ENCODE peak calls at places on chromosomes 4 and X, in seven cellular contexts. One of them, this sample, is unnamed.

GRCh38 chrX:121356850-121357171 is 309.4 kb downstream of the GLUD2 start:
- DNase-seq in SK-N-SH: no peak
- DNase-seq in cardiac fibroblast: no peak
- DNase-seq in right atrium auricular region: no peak
- DNase-seq in CD8-positive, alpha-beta T cell: no peak
- DNase-seq in breast epithelium: no peak
- DNase-seq in tibial nerve: no peak
- DNase-seq in this sample: no peak

GRCh38 chr4:28686618-28687017 is 1826.0 kb downstream of the STIM2 start:
- DNase-seq in cardiac fibroblast: peak
- DNase-seq in CD8-positive, alpha-beta T cell: no peak
- DNase-seq in SK-N-SH: peak
- DNase-seq in tibial nerve: no peak
- DNase-seq in right atrium auricular region: no peak
- DNase-seq in breast epithelium: no peak
- DNase-seq in this sample: peak

GRCh38 chr4:576245-576821 is at the start of gene TMEM271:
- DNase-seq in CD8-positive, alpha-beta T cell: no peak
- DNase-seq in breast epithelium: no peak
- DNase-seq in cardiac fibroblast: no peak
- DNase-seq in SK-N-SH: peak
- DNase-seq in tibial nerve: no peak
- DNase-seq in right atrium auricular region: no peak
- DNase-seq in this sample: no peak

GRCh38 chrX:140817943-140818342 is 108.4 kb downstream of the LINC00632 start:
- DNase-seq in CD8-positive, alpha-beta T cell: no peak
- DNase-seq in breast epithelium: no peak
- DNase-seq in SK-N-SH: peak
- DNase-seq in cardiac fibroblast: peak
- DNase-seq in tibial nerve: peak
- DNase-seq in right atrium auricular region: no peak
- DNase-seq in this sample: no peak

GRCh38 chr4:79046191-79046590 is 107.0 kb upstream of the PAQR3 start:
- DNase-seq in right atrium auricular region: no peak
- DNase-seq in breast epithelium: no peak
- DNase-seq in SK-N-SH: no peak
- DNase-seq in cardiac fibroblast: no peak
- DNase-seq in CD8-positive, alpha-beta T cell: no peak
- DNase-seq in tibial nerve: no peak
- DNase-seq in this sample: no peak

GRCh38 chr4:56575820-56576429 is 70.3 kb downstream of the ARL9 start:
- DNase-seq in SK-N-SH: peak
- DNase-seq in tibial nerve: no peak
- DNase-seq in cardiac fibroblast: peak
- DNase-seq in CD8-positive, alpha-beta T cell: no peak
- DNase-seq in right atrium auricular region: no peak
- DNase-seq in breast epithelium: no peak
- DNase-seq in this sample: no peak

GRCh38 chr4:181830404-181831035 is 412.7 kb upstream of the TENM3 start:
- DNase-seq in cardiac fibroblast: no peak
- DNase-seq in tibial nerve: no peak
- DNase-seq in breast epithelium: no peak
- DNase-seq in right atrium auricular region: no peak
- DNase-seq in CD8-positive, alpha-beta T cell: no peak
- DNase-seq in SK-N-SH: no peak
- DNase-seq in this sample: no peak

GRCh38 chr4:76305971-76306881 is at the start of gene STBD1:
- DNase-seq in SK-N-SH: peak
- DNase-seq in CD8-positive, alpha-beta T cell: peak
- DNase-seq in cardiac fibroblast: peak
- DNase-seq in tibial nerve: peak
- DNase-seq in right atrium auricular region: no peak
- DNase-seq in breast epithelium: peak
- DNase-seq in this sample: no peak

GRCh38 chr4:168923526-168924194 is 86.4 kb downstream of the CBR4 start:
- DNase-seq in CD8-positive, alpha-beta T cell: peak
- DNase-seq in right atrium auricular region: no peak
- DNase-seq in tibial nerve: peak
- DNase-seq in breast epithelium: no peak
- DNase-seq in cardiac fibroblast: peak
- DNase-seq in SK-N-SH: peak
- DNase-seq in this sample: no peak

GRCh38 chr4:4856071-4857000 is 3.1 kb upstream of the MSX1 start:
- DNase-seq in cardiac fibroblast: no peak
- DNase-seq in breast epithelium: no peak
- DNase-seq in tibial nerve: no peak
- DNase-seq in right atrium auricular region: no peak
- DNase-seq in SK-N-SH: peak
- DNase-seq in CD8-positive, alpha-beta T cell: no peak
- DNase-seq in this sample: peak

GRCh38 chr4:152900395-152900794 is 35.7 kb upstream of the FHDC1 start:
- DNase-seq in tibial nerve: no peak
- DNase-seq in breast epithelium: no peak
- DNase-seq in CD8-positive, alpha-beta T cell: no peak
- DNase-seq in SK-N-SH: no peak
- DNase-seq in right atrium auricular region: no peak
- DNase-seq in cardiac fibroblast: no peak
- DNase-seq in this sample: no peak

DNA sequence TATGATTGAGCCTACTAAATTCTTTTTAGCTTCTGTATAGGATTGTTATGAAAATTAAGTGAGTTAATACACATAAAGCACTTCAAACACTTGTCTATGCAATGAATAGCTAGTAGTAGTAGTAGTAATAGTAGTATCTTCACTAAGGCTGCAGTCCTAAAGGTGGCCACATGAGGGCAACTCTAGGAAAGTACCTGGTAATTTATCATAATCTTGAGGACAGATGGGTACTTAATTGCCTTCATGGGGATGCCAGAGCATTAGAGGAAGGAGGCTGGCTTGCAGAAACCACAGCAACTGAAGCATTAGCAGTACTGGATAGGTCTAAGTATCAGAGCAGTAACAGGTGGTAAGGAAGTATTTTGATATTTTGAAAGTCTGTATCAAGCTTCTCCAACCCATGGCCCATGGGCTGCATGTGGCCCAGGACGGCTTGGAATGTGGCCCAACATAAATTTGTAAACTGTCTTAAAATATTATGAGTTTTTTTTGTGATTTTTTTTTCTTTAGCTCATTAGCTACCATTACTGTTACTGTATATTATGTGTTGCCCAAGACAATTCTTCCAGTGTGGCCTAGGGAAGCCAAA is 17.3 kb downstream of the NIPAL1 start:
- DNase-seq in SK-N-SH: peak
- DNase-seq in right atrium auricular region: no peak
- DNase-seq in tibial nerve: peak
- DNase-seq in breast epithelium: no peak
- DNase-seq in cardiac fibroblast: peak
- DNase-seq in CD8-positive, alpha-beta T cell: peak
- DNase-seq in this sample: no peak
- TF ChIP-seq CTCF in SK-N-SH: peak
- TF ChIP-seq CTCF in right atrium auricular region: no peak
- TF ChIP-seq CTCF in tibial nerve: peak
- TF ChIP-seq CTCF in breast epithelium: peak
- TF ChIP-seq CTCF in cardiac fibroblast: peak
- TF ChIP-seq CTCF in CD8-positive, alpha-beta T cell: peak
- TF ChIP-seq CTCF in this sample: no peak

DNA sequence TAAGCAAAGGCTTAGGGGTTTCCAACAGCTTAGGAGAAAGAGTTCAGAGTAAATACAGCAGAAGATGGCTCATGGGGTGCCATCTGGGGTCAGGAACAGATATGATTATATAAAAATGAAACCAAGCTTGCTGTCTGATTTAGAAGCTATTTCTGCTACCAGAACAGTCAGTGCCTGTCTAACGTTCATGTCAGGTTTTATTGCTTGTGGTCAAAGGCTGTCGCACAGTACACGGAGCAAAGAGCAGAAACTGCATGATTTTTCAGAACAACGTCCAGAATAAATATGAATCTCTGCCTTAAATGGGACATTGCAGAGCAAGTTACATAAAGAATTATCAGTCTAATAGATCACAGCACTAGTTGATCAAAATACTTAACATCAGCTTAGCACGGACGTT is 17.3 kb downstream of the CETN2 start:
- DNase-seq in tibial nerve: no peak
- DNase-seq in right atrium auricular region: no peak
- DNase-seq in CD8-positive, alpha-beta T cell: no peak
- DNase-seq in breast epithelium: no peak
- DNase-seq in cardiac fibroblast: no peak
- DNase-seq in SK-N-SH: no peak
- DNase-seq in this sample: no peak
- H3K4me3 ChIP-seq in tibial nerve: no peak
- H3K4me3 ChIP-seq in right atrium auricular region: no peak
- H3K4me3 ChIP-seq in CD8-positive, alpha-beta T cell: no peak
- H3K4me3 ChIP-seq in breast epithelium: no peak
- H3K4me3 ChIP-seq in cardiac fibroblast: no peak
- H3K4me3 ChIP-seq in SK-N-SH: no peak
- H3K4me3 ChIP-seq in this sample: no peak

DNA sequence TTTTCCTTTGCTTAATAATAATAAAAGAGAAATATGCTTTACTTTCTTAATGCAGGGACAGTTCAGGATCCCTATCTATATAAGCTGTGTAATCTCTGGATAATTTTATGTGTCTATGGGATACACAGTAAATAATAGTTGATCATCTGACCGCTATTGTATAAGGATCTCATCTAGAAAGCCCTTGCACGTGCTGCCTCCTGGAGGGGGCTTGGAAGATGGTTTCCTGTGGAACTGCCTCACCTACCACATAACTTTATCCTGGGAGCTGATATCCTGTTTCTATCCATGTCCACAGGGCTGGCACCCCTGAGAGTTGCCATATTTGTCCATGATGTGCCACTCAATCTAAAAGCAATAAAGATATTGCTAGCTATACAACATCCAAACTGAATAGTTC is 139.3 kb upstream of the FRMPD4 start:
- DNase-seq in right atrium auricular region: no peak
- DNase-seq in SK-N-SH: no peak
- DNase-seq in cardiac fibroblast: no peak
- DNase-seq in CD8-positive, alpha-beta T cell: no peak
- DNase-seq in breast epithelium: no peak
- DNase-seq in tibial nerve: no peak
- DNase-seq in this sample: no peak
- TF ChIP-seq CTCF in right atrium auricular region: no peak
- TF ChIP-seq CTCF in SK-N-SH: peak
- TF ChIP-seq CTCF in cardiac fibroblast: no peak
- TF ChIP-seq CTCF in CD8-positive, alpha-beta T cell: no peak
- TF ChIP-seq CTCF in breast epithelium: no peak
- TF ChIP-seq CTCF in tibial nerve: no peak
- TF ChIP-seq CTCF in this sample: no peak

GRCh38 chrX:2708016-2708415 is 16.9 kb downstream of the CD99 start:
- DNase-seq in breast epithelium: no peak
- DNase-seq in cardiac fibroblast: peak
- DNase-seq in tibial nerve: no peak
- DNase-seq in right atrium auricular region: no peak
- DNase-seq in CD8-positive, alpha-beta T cell: no peak
- DNase-seq in SK-N-SH: no peak
- DNase-seq in this sample: no peak

GRCh38 chrX:2705461-2705860 is 14.4 kb downstream of the CD99 start:
- DNase-seq in SK-N-SH: no peak
- DNase-seq in right atrium auricular region: no peak
- DNase-seq in cardiac fibroblast: no peak
- DNase-seq in CD8-positive, alpha-beta T cell: no peak
- DNase-seq in breast epithelium: no peak
- DNase-seq in tibial nerve: no peak
- DNase-seq in this sample: no peak

GRCh38 chrX:2703991-2704369 is 12.9 kb downstream of the CD99 start:
- DNase-seq in breast epithelium: no peak
- DNase-seq in CD8-positive, alpha-beta T cell: no peak
- DNase-seq in right atrium auricular region: no peak
- DNase-seq in SK-N-SH: no peak
- DNase-seq in cardiac fibroblast: peak
- DNase-seq in tibial nerve: peak
- DNase-seq in this sample: no peak

GRCh38 chrX:2707334-2707760 is 16.3 kb downstream of the CD99 start:
- DNase-seq in breast epithelium: peak
- DNase-seq in right atrium auricular region: peak
- DNase-seq in cardiac fibroblast: peak
- DNase-seq in CD8-positive, alpha-beta T cell: peak
- DNase-seq in tibial nerve: peak
- DNase-seq in SK-N-SH: peak
- DNase-seq in this sample: no peak

DNA sequence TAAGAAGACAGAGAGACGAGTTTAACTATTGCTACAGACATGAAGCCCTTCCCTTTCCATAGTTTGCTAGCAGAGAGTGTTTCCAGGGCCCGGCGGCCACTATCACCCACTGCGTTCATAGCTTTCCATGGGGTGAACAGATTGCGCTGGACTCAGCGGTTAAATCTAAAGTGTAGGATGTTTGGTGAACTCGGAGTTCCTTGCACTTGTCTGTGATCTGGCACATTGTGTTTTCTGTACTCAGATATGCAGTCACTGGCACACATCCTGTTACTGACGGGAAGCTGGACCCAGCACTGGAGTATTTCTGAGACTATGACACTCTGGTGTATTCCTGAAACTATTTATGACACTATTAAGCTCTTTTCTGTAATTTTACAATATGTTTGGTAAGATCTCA is 13.9 kb downstream of the CD99 start:
- DNase-seq in SK-N-SH: no peak
- DNase-seq in CD8-positive, alpha-beta T cell: no peak
- DNase-seq in tibial nerve: peak
- DNase-seq in right atrium auricular region: no peak
- DNase-seq in breast epithelium: no peak
- DNase-seq in cardiac fibroblast: peak
- DNase-seq in this sample: no peak
- H3K4me3 ChIP-seq in SK-N-SH: no peak
- H3K4me3 ChIP-seq in CD8-positive, alpha-beta T cell: no peak
- H3K4me3 ChIP-seq in tibial nerve: no peak
- H3K4me3 ChIP-seq in right atrium auricular region: no peak
- H3K4me3 ChIP-seq in breast epithelium: no peak
- H3K4me3 ChIP-seq in cardiac fibroblast: no peak
- H3K4me3 ChIP-seq in this sample: no peak

DNA sequence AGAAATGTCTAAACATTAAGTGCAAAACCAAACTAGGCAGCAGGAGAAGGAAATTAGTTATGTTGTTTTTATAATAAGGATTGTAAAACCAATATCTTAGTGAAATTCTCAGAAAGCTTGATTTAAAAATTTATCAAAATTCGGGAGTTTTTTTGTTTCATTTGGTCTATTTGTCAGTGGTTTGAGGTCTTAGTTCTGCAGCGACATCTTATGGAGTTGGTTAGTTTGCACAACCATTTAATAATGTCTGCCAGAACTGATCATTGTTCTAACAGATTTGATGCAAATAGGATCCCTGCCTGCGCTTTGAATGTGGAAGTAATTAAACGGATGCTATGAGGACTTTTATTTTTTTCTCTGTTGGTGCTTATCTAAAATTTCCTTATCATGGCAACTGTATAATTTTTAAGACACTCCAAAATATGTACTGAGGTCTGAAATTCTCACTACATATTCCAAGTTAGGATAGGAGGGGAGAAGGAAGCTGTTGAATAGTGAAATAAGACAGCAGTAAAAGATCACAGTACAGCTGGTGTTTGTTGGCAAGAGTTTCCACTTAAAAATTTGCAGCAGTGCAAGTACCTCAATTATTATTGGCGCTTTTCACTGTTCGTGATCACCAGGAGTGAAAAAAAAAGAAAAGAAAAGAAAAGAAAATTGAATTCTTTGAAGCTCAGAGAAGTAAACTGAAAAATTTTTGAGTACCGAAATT is 2521.4 kb downstream of the ARAP2 start:
- DNase-seq in breast epithelium: no peak
- DNase-seq in cardiac fibroblast: peak
- DNase-seq in SK-N-SH: peak
- DNase-seq in CD8-positive, alpha-beta T cell: no peak
- DNase-seq in right atrium auricular region: no peak
- DNase-seq in tibial nerve: no peak
- DNase-seq in this sample: no peak
- TF ChIP-seq CTCF in breast epithelium: no peak
- TF ChIP-seq CTCF in cardiac fibroblast: peak
- TF ChIP-seq CTCF in SK-N-SH: peak
- TF ChIP-seq CTCF in CD8-positive, alpha-beta T cell: no peak
- TF ChIP-seq CTCF in right atrium auricular region: no peak
- TF ChIP-seq CTCF in tibial nerve: no peak
- TF ChIP-seq CTCF in this sample: peak